ENCODE peak calls at places on chromosomes 13 and 19, in nine cellular contexts. M is lung; K is NCI-H1694; R is left ventricle myocardium inferior; O is HL-60; X is T-helper 2 cell; F is activated CD8-positive, alpha-beta memory T cell treated with anti-CD3 and anti-CD28 coated beads, Interleukin-2, amount 50 U/mL, for 4 hours; C is GM06990; D is lower lobe of right lung. Z is an unnamed sample.

GRCh38 chr13:106061781-106062180 is 473.7 kb downstream of the EFNB2 start:
- DNase-seq in X (no peak), M (no peak), C (no peak), R (no peak), K (no peak), O (no peak), F (no peak), D (no peak), Z (no peak)

GRCh38 chr13:106753241-106753640 is 185.3 kb upstream of the ARGLU1 start:
- DNase-seq in M (no peak), X (no peak), D (peak; percentile 53), C (no peak), R (no peak), F (no peak), O (no peak), K (no peak), Z (no peak)

GRCh38 chr19:45469835-45470146 is 2.0 kb downstream of the FOSB start:
- DNase-seq in O (peak; percentile 83), R (no peak), X (no peak), F (no peak), D (no peak), K (peak; percentile 66), C (no peak), M (no peak), Z (no peak)

GRCh38 chr19:35268546-35269424 is at the start of gene USF2:
- DNase-seq in X (peak; percentile 43), C (peak; percentile 68), O (peak; percentile 65), D (peak; percentile 86), M (peak; percentile 70), K (peak; percentile 39), F (peak; percentile 59), R (peak; percentile 78), Z (peak; percentile 54)

GRCh38 chr19:15442142-15442920 is 7.4 kb downstream of the WIZ start:
- DNase-seq in X (no peak), K (no peak), F (no peak), O (no peak), C (no peak), M (no peak), R (no peak), D (no peak), Z (no peak)

GRCh38 chr19:39406656-39407393 is at the start of gene ZFP36:
- DNase-seq in R (peak; percentile 91), K (peak; percentile 37), D (peak; percentile 92), F (peak; percentile 87), O (peak; percentile 80), M (peak; percentile 92), X (peak; percentile 82), C (peak; percentile 85), Z (peak; percentile 77)

GRCh38 chr19:632228-633067 is 889 bp downstream of the POLRMT start:
- DNase-seq in R (no peak), O (peak; percentile 69), C (peak; percentile 66), F (peak; percentile 35), K (no peak), M (no peak), D (peak; percentile 73), X (no peak), Z (no peak)

GRCh38 chr13:80037505-80037888 is 303.4 kb downstream of the SPRY2 start:
- DNase-seq in C (no peak), O (no peak), X (no peak), R (no peak), D (no peak), K (no peak), F (no peak), M (no peak), Z (no peak)

GRCh38 chr19:2532252-2533071 is 56.5 kb downstream of the GADD45B start:
- DNase-seq in X (no peak), M (no peak), D (no peak), C (no peak), R (no peak), K (no peak), O (no peak), F (no peak), Z (no peak)

GRCh38 chr13:84686458-84686857 is 804.2 kb upstream of the SLITRK1 start:
- DNase-seq in C (no peak), F (no peak), K (no peak), O (no peak), D (no peak), X (no peak), M (no peak), R (no peak), Z (no peak)

GRCh38 chr19:18194554-18195238 is 1.7 kb downstream of the MPV17L2 start:
- DNase-seq in M (no peak), O (peak; percentile 63), F (no peak), X (no peak), C (peak; percentile 65), D (no peak), R (no peak), K (no peak), Z (no peak)

GRCh38 chr13:58953638-58954037 is 1210.1 kb downstream of the DIAPH3 start:
- DNase-seq in M (no peak), K (no peak), D (no peak), C (peak; percentile 24), X (no peak), O (no peak), R (no peak), F (no peak), Z (no peak)

GRCh38 chr13:100860866-100861265 is 186.3 kb upstream of the TMTC4 start:
- DNase-seq in D (no peak), R (no peak), C (no peak), O (no peak), M (no peak), K (no peak), X (no peak), F (no peak), Z (no peak)

GRCh38 chr13:35474551-35474950 is 1.9 kb downstream of the MAB21L1 start:
- DNase-seq in F (no peak), M (no peak), X (no peak), O (no peak), K (no peak), D (no peak), C (no peak), R (no peak), Z (no peak)

GRCh38 chr19:662207-662961 is 630 bp downstream of the RNF126 start:
- DNase-seq in R (no peak), K (no peak), X (peak; percentile 37), D (peak; percentile 80), M (no peak), C (peak; percentile 61), O (peak; percentile 79), F (peak; percentile 78), Z (peak; percentile 68)

GRCh38 chr13:71525004-71525403 is 342.0 kb downstream of the DACH1 start:
- DNase-seq in M (no peak), X (no peak), R (no peak), O (no peak), K (no peak), C (no peak), F (no peak), D (no peak), Z (no peak)

GRCh38 chr19:10018219-10018618 is 4.9 kb downstream of the RDH8 start:
- DNase-seq in C (no peak), O (no peak), D (no peak), R (no peak), X (no peak), K (no peak), M (no peak), F (no peak), Z (no peak)

GRCh38 chr13:40285634-40286033 is 380.8 kb downstream of the FOXO1 start:
- DNase-seq in F (no peak), K (no peak), R (no peak), X (no peak), O (no peak), D (no peak), C (no peak), M (no peak), Z (no peak)

GRCh38 chr19:35666251-35666913 is at the start of gene UPK1A:
- DNase-seq in O (no peak), F (no peak), X (no peak), D (no peak), M (no peak), K (no peak), R (no peak), C (no peak), Z (no peak)

GRCh38 chr13:79662882-79663281 is 181.9 kb downstream of the NDFIP2 start:
- DNase-seq in X (no peak), F (no peak), K (peak; percentile 42), O (no peak), C (no peak), M (no peak), R (peak; percentile 30), D (no peak), Z (no peak)

GRCh38 chr19:7739801-7740659 is 7.3 kb downstream of the CD209 start:
- DNase-seq in K (no peak), O (no peak), X (no peak), F (no peak), C (no peak), M (no peak), D (no peak), R (no peak), Z (no peak)

GRCh38 chr19:4691383-4691782 is 21.2 kb upstream of the MYDGF start:
- DNase-seq in X (no peak), M (no peak), C (no peak), K (no peak), D (peak; percentile 84), O (no peak), F (no peak), R (peak; percentile 50), Z (no peak)

GRCh38 chr13:74132768-74133656 is 1.2 kb downstream of the KLF12 start:
- DNase-seq in O (no peak), M (no peak), K (no peak), D (peak; percentile 52), C (peak; percentile 42), X (no peak), R (peak; percentile 28), F (peak; percentile 43), Z (no peak)

GRCh38 chr19:3642987-3643386 is 16.4 kb upstream of the CACTIN start:
- DNase-seq in D (no peak), M (no peak), F (no peak), C (no peak), R (no peak), X (no peak), K (no peak), O (no peak), Z (peak; percentile 8)

GRCh38 chr13:110137677-110138008 is 169.3 kb downstream of the COL4A1 start:
- DNase-seq in C (no peak), D (peak; percentile 54), F (no peak), K (no peak), O (no peak), X (no peak), R (peak; percentile 59), M (no peak), Z (peak; percentile 2)

GRCh38 chr19:39998511-39998910 is 1.7 kb downstream of the ZNF546 start:
- DNase-seq in C (no peak), M (no peak), K (no peak), X (no peak), D (no peak), F (no peak), R (no peak), O (no peak), Z (no peak)

GRCh38 chr13:75101997-75102720 is 379.8 kb downstream of the TBC1D4 start:
- DNase-seq in M (no peak), K (no peak), F (no peak), O (no peak), R (no peak), C (no peak), D (no peak), X (no peak), Z (no peak)

GRCh38 chr13:98761126-98761978 is 8.9 kb upstream of the SLC15A1 start:
- DNase-seq in R (no peak), K (no peak), C (no peak), M (no peak), O (no peak), D (no peak), X (no peak), F (no peak), Z (no peak)

GRCh38 chr19:51799998-51800848 is 5.3 kb downstream of the FPR3 start:
- DNase-seq in X (no peak), K (no peak), C (no peak), D (no peak), M (peak; percentile 52), F (no peak), O (no peak), R (peak; percentile 87), Z (no peak)

GRCh38 chr13:73520566-73521290 is 461.9 kb downstream of the KLF5 start:
- DNase-seq in C (no peak), X (no peak), O (no peak), K (no peak), F (no peak), D (no peak), M (no peak), R (no peak), Z (no peak)